ENCODE peak calls at places on chromosome 20, in eight cellular contexts. M, G, U, S, H, I, V and N are unnamed samples.

GRCh38 chr20:53582574-53583351 is 10.9 kb downstream of the ZNF217 start:
- DNase-seq in V (peak; percentile 93), H (no peak), U (peak; percentile 87), M (no peak), S (no peak), G (peak; percentile 13), I (peak; percentile 97), N (peak; percentile 74)

GRCh38 chr20:53208110-53208908 is 236.2 kb downstream of the TSHZ2 start:
- DNase-seq in H (no peak), M (peak; percentile 13), U (no peak), S (peak; percentile 28), G (peak; percentile 89), I (no peak), V (no peak), N (no peak)

GRCh38 chr20:5535211-5535756 is 214.9 kb upstream of the SHLD1 start:
- DNase-seq in V (peak; percentile 95), M (no peak), G (no peak), H (no peak), I (peak; percentile 98), S (no peak), U (peak; percentile 59), N (no peak)

GRCh38 chr20:31869942-31870702 is at the start of the genes DUSP15 and TTLL9:
- DNase-seq in I (no peak), G (peak; percentile 78), V (no peak), M (peak; percentile 68), S (peak; percentile 17), U (no peak), H (peak; percentile 35), N (no peak)

GRCh38 chr20:50453533-50453932 is 56.6 kb upstream of the PTPN1 start:
- DNase-seq in G (no peak), S (no peak), U (no peak), V (no peak), M (no peak), I (no peak), H (no peak), N (no peak)

GRCh38 chr20:38434310-38434741 is 802 bp downstream of the SNHG17 start:
- DNase-seq in M (peak; percentile 24), V (no peak), H (no peak), I (peak; percentile 28), S (peak; percentile 46), G (peak; percentile 62), U (no peak), N (no peak)

GRCh38 chr20:43508604-43509040 is 1.1 kb downstream of the L3MBTL1 start:
- DNase-seq in I (peak; percentile 10), V (no peak), H (peak; percentile 6), G (peak; percentile 93), U (no peak), M (peak; percentile 11), S (no peak), N (no peak)

GRCh38 chr20:63371346-63371865 is 10.3 kb upstream of the CHRNA4 start:
- DNase-seq in M (no peak), G (no peak), V (no peak), I (no peak), H (no peak), U (no peak), S (no peak), N (no peak)

GRCh38 chr20:62951143-62951895 is 1.2 kb upstream of the SLC17A9 start:
- DNase-seq in I (no peak), S (no peak), H (no peak), G (no peak), M (no peak), V (no peak), U (no peak), N (no peak)

GRCh38 chr20:61549865-61550264 is 297.8 kb downstream of the CDH4 start:
- DNase-seq in U (no peak), M (no peak), S (no peak), G (no peak), V (no peak), H (no peak), I (no peak), N (no peak)

GRCh38 chr20:2558581-2559301 is 22.4 kb downstream of the TMC2 start:
- DNase-seq in S (no peak), G (peak; percentile 72), U (no peak), M (no peak), I (peak; percentile 12), H (no peak), V (no peak), N (no peak)
- H3K4me3 ChIP-seq in S (no peak overlapping the region), G (peak overlapping the region; percentile 72), U (no peak overlapping the region), M (peak overlapping the region; percentile 15), I (peak overlapping the region; percentile 7), H (no peak overlapping the region), V (no peak overlapping the region), N (peak overlapping the region; percentile 19)

GRCh38 chr20:51633430-51633829 is 90.9 kb upstream of the NFATC2 start:
- DNase-seq in V (no peak), M (no peak), I (no peak), U (no peak), S (no peak), H (no peak), G (no peak), N (no peak)

GRCh38 chr20:51634257-51634656 is 91.7 kb upstream of the NFATC2 start:
- DNase-seq in I (no peak), G (no peak), V (no peak), H (no peak), S (no peak), U (no peak), M (no peak), N (no peak)

GRCh38 chr20:51631011-51631950 is 88.8 kb upstream of the NFATC2 start:
- DNase-seq in V (peak; percentile 98), H (peak; percentile 19), M (no peak), I (peak; percentile 100), S (no peak), U (peak; percentile 100), G (peak; percentile 20), N (peak; percentile 99)

GRCh38 chr20:51629399-51630058 is 87.0 kb upstream of the NFATC2 start:
- DNase-seq in M (no peak), S (no peak), G (no peak), V (no peak), H (no peak), I (peak; percentile 29), U (no peak), N (no peak)

DNA sequence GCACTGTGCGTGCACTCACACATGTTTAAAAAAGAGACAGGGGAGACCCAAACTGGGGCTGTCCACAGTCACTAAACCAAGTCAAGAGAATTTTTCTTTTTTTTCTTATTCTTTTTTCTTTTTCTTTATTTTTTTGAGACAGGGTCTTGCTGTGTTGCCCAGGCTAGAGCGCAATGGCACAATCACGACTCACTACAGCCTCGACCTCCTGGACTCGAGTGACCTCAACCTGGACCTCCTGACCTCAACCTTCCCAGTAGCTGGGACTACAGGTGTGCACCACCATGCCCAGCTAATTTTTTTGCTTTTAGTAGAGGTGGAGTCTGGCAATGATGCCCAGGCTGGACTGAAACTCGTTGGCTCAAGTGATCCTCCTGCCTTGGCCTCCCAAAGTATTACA is 89.4 kb upstream of the NFATC2 start:
- DNase-seq in U (no peak), H (no peak), S (no peak), I (no peak), M (no peak), V (no peak), G (no peak), N (no peak)
- H3K4me3 ChIP-seq in U (no peak overlapping the region), H (no peak overlapping the region), S (no peak overlapping the region), I (no peak overlapping the region), M (no peak overlapping the region), V (no peak overlapping the region), G (no peak overlapping the region), N (no peak overlapping the region)

GRCh38 chr20:9515761-9516657 is 1.6 kb downstream of the LAMP5 start:
- DNase-seq in M (peak; percentile 23), H (no peak), S (no peak), U (no peak), I (no peak), G (peak; percentile 79), V (peak; percentile 31), N (peak; percentile 51)

GRCh38 chr20:9518776-9519175 is 4.4 kb downstream of the LAMP5 start:
- DNase-seq in H (no peak), G (peak; percentile 86), U (no peak), I (no peak), S (no peak), V (no peak), M (no peak), N (no peak)

GRCh38 chr20:9516658-9516987 is 2.2 kb downstream of the LAMP5 start:
- DNase-seq in H (no peak), U (no peak), G (no peak), S (no peak), V (no peak), I (no peak), M (no peak), N (no peak)

GRCh38 chr20:9515211-9515580 is 806 bp downstream of the LAMP5 start:
- DNase-seq in M (no peak), I (no peak), S (no peak), U (no peak), H (no peak), G (no peak), V (no peak), N (no peak)

DNA sequence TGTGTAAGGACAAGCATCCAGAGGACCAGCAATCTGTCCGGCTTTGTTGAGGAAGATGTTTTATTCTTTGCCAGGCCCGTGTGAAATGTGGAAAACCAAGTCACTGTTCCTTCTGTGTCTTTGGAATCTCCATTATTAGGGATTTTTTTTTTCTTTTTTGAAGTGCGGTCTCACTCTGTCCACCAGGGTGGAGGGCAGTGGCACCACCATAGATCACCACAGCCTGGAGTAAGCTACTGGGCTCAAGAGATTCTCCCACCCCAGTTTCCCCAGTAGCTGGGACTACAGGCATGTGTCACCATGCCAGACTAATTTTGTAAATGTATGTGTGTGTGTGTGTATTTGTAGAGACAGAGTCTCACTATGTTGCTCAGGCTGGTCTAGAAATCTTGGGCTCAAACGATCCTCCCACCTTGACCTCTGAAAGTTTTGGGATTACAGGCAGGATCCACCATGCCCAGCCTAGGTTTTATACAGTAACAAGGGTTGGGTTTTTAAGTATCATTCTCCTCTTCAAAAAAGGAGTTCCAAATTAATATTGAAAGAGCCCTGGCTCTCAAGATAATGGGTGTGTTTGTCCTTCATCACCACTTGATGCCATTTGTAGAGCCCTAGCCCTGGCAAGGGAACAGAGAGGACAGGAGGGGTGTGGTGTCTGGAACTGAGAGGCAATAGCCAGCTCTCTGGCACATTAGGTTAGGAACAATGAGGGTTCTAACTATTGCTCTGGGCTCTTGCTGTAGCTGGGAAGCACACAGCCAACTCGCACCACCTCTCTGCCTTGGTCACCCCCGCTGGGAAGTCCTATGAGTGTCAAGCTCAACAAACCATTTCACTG is 3.1 kb downstream of the LAMP5 start:
- DNase-seq in G (no peak), M (no peak), S (no peak), U (no peak), I (no peak), H (no peak), V (no peak), N (no peak)
- H3K4me3 ChIP-seq in G (no peak overlapping the region), M (no peak overlapping the region), S (no peak overlapping the region), U (no peak overlapping the region), I (no peak overlapping the region), H (no peak overlapping the region), V (no peak overlapping the region), N (no peak overlapping the region)

DNA sequence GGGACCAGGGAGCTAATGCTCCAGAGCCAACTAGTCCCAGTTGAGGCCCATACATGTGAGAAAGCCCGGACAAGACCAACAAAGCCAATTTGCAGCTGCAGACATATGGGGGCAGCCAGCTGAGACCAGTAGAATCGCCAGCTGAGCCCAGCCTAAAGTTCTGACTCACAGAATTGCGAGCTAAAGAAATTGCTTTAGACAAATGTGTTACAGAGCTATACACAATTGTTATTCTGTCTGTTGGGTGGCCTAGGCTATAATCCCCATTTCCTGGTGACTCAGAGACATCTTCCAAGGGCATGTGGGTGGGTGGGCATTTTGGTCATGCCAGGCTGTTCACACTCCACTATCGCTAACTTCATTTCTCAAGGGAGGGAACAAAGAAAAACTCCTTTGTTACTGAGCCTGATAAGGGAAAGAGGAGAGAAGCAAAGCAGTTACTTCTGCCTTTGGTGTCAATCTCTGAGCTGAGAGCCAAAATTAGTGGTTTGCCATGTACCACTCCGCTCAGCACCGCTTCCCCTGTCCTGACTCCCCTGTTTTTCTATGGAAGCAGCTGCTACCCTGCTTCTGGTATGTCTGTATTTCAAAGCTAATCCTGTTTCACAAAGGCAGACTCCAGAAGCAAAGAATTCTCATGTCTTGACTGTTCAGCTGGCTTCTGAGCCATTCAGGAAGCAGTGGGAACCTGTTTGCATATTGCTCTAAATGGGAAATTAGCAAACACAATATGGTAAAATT is 26.1 kb downstream of the SCP2D1 start:
- DNase-seq in I (no peak), U (no peak), G (no peak), S (no peak), H (no peak), M (no peak), V (no peak), N (no peak)
- H3K4me3 ChIP-seq in I (no peak overlapping the region), U (no peak overlapping the region), G (no peak overlapping the region), S (no peak overlapping the region), H (no peak overlapping the region), M (no peak overlapping the region), V (no peak overlapping the region), N (no peak overlapping the region)